ENCODE peak calls at places on chromosomes 1 and 21, in seven cellular contexts. T, D, Q, V, B, J and Z are unnamed samples.

GRCh38 chr1:163562355-163562754 is 240.6 kb downstream of the NUF2 start:
- DNase-seq in Q (no peak), V (no peak), J (no peak), B (no peak), D (no peak), T (no peak), Z (no peak)

GRCh38 chr1:227299238-227299637 is 19.1 kb downstream of the CDC42BPA start:
- DNase-seq in T (peak), V (no peak), D (no peak), J (no peak), Q (peak), B (no peak), Z (no peak)

GRCh38 chr21:41366522-41367151 is 4.8 kb downstream of the MX2 start:
- DNase-seq in T (peak), B (no peak), D (no peak), V (no peak), J (no peak), Q (peak), Z (no peak)

GRCh38 chr1:154809436-154810413 is 60.4 kb downstream of the KCNN3 start:
- DNase-seq in V (no peak), Q (peak), J (no peak), T (peak), D (no peak), B (no peak), Z (no peak)

GRCh38 chr1:42937141-42937696 is 21.4 kb downstream of the SLC2A1 start:
- DNase-seq in Q (peak), J (no peak), V (no peak), T (peak), B (no peak), D (no peak), Z (no peak)

GRCh38 chr1:229287257-229287656 is 16.3 kb downstream of the RAB4A start:
- DNase-seq in D (no peak), T (no peak), Q (no peak), B (no peak), V (no peak), J (no peak), Z (no peak)

GRCh38 chr21:25980710-25981109 is 189.9 kb downstream of the APP start:
- DNase-seq in B (no peak), J (no peak), Q (no peak), V (no peak), D (no peak), T (no peak), Z (no peak)

GRCh38 chr1:20483833-20484525 is 2.0 kb downstream of the CAMK2N1 start:
- DNase-seq in B (no peak), J (no peak), Q (peak), V (no peak), D (no peak), T (peak), Z (no peak)

GRCh38 chr1:197526736-197527371 is 248.4 kb downstream of the DENND1B start:
- DNase-seq in T (peak), J (no peak), B (no peak), Q (peak), D (peak), V (no peak), Z (no peak)

GRCh38 chr1:26745191-26745590 is 42.6 kb upstream of the PIGV start:
- DNase-seq in B (no peak), T (peak), V (no peak), D (no peak), Q (no peak), J (no peak), Z (no peak)

GRCh38 chr1:173562813-173563212 is 40.1 kb downstream of the SLC9C2 start:
- DNase-seq in V (no peak), B (no peak), Q (no peak), D (no peak), J (no peak), T (no peak), Z (no peak)

GRCh38 chr1:109214695-109215623 is 1.2 kb downstream of the SARS1 start:
- DNase-seq in J (no peak), B (peak), T (peak), D (peak), V (no peak), Q (peak), Z (no peak)

GRCh38 chr1:176559474-176560390 is 96.8 kb downstream of the PAPPA2 start:
- DNase-seq in J (no peak), D (peak), B (no peak), Q (peak), V (no peak), T (peak), Z (no peak)

GRCh38 chr1:85365851-85366250 is 89.4 kb upstream of the BCL10 start:
- DNase-seq in Q (peak), J (no peak), B (no peak), V (no peak), T (no peak), D (no peak), Z (no peak)

GRCh38 chr1:4022715-4023114 is 122.6 kb upstream of the C1orf174 start:
- DNase-seq in V (no peak), B (no peak), Q (no peak), D (no peak), J (no peak), T (no peak), Z (no peak)

GRCh38 chr1:9825101-9826074 is 1.6 kb upstream of the CLSTN1 start:
- DNase-seq in D (peak), J (peak), V (no peak), T (peak), Q (peak), B (peak), Z (peak)

GRCh38 chr1:34547043-34547674 is 207.7 kb upstream of the GJB5 start:
- DNase-seq in T (peak), Q (no peak), J (no peak), B (no peak), D (no peak), V (no peak), Z (no peak)

GRCh38 chr1:206834217-206834616 is 31.2 kb upstream of the IL20 start:
- DNase-seq in T (no peak), D (no peak), B (no peak), J (no peak), V (no peak), Q (no peak), Z (no peak)

GRCh38 chr1:182720465-182720864 is 36.1 kb upstream of the RGS8 start:
- DNase-seq in Q (peak), T (peak), V (no peak), J (no peak), B (no peak), D (no peak), Z (no peak)

GRCh38 chr1:147470079-147470478 is 71.2 kb upstream of the BCL9 start:
- DNase-seq in B (no peak), J (no peak), Q (no peak), T (no peak), V (no peak), D (no peak), Z (no peak)

GRCh38 chr1:18681423-18681835 is 50.8 kb downstream of the PAX7 start:
- DNase-seq in V (no peak), B (no peak), J (no peak), T (peak), D (no peak), Q (peak), Z (no peak)

GRCh38 chr1:33099290-33100118 is 18.6 kb downstream of the AZIN2 start:
- DNase-seq in J (peak), V (peak), Q (peak), B (peak), D (no peak), T (peak), Z (peak)

GRCh38 chr1:44805311-44806024 is 1.7 kb downstream of the DYNLT4 start:
- DNase-seq in D (no peak), Q (no peak), J (peak), T (no peak), V (no peak), B (no peak), Z (no peak)